ENCODE peak calls at places on chromosomes 16 and 17, in six cellular contexts. U is fibroblast of mammary gland, J is HFF-Myc, P is activated T-cell treated with anti-CD3 and anti-CD28 coated beads for 4 hours, K is hippocampal formation, C is RCC 7860. S is an unnamed sample.

GRCh38 chr17:57707892-57708291 is 37.2 kb downstream of the CCDC182 start:
- DNase-seq in J (no peak), K (no peak), C (no peak), P (no peak), U (no peak), S (no peak)

GRCh38 chr16:69606985-69607384 is 41.2 kb downstream of the NFAT5 start:
- DNase-seq in U (no peak), J (no peak), C (no peak), P (no peak), K (no peak), S (no peak)

GRCh38 chr16:53150769-53151168 is 96.0 kb downstream of the CHD9 start:
- DNase-seq in U (no peak), J (no peak), K (no peak), C (no peak), P (no peak), S (no peak)

GRCh38 chr16:5032748-5033167 is 977 bp downstream of the NAGPA start:
- DNase-seq in C (no peak), K (no peak), P (no peak), U (no peak), J (no peak), S (no peak)

GRCh38 chr16:85536411-85537330 is 76.5 kb upstream of the GSE1 start:
- DNase-seq in J (no peak), K (no peak), U (no peak), C (no peak), P (no peak), S (no peak)

GRCh38 chr16:68446941-68447675 is 1.2 kb downstream of the SMPD3 start:
- DNase-seq in K (no peak), J (no peak), C (no peak), U (no peak), P (no peak), S (no peak)

GRCh38 chr17:4043862-4044261 is 79.6 kb upstream of the ATP2A3 start:
- DNase-seq in K (no peak), C (no peak), U (no peak), J (no peak), P (peak; percentile 13), S (no peak)

GRCh38 chr16:14069818-14070217 is 1.3 kb upstream of the MRTFB start:
- DNase-seq in U (no peak), K (no peak), J (no peak), C (no peak), P (no peak), S (no peak)

GRCh38 chr17:64399071-64399766 is 8.6 kb upstream of the PECAM1 start:
- DNase-seq in P (no peak), J (no peak), K (no peak), U (no peak), C (no peak), S (peak; percentile 33)

GRCh38 chr17:76714822-76715461 is 4.2 kb upstream of the MXRA7 start:
- DNase-seq in C (no peak), K (peak; percentile 41), U (no peak), J (no peak), P (peak; percentile 81), S (no peak)

GRCh38 chr16:48511716-48512115 is 98.3 kb downstream of the N4BP1 start:
- DNase-seq in P (no peak), C (no peak), J (no peak), K (no peak), U (no peak), S (no peak)

GRCh38 chr17:20089795-20090547 is 80.8 kb downstream of the SPECC1 start:
- DNase-seq in J (no peak), P (no peak), K (no peak), C (no peak), U (no peak), S (no peak)

GRCh38 chr17:5638596-5638995 is 54.3 kb upstream of the NLRP1 start:
- DNase-seq in C (no peak), J (no peak), U (no peak), K (no peak), P (no peak), S (no peak)

GRCh38 chr16:85157372-85157771 is 45.1 kb upstream of the CIBAR2 start:
- DNase-seq in U (no peak), K (no peak), J (no peak), C (no peak), P (no peak), S (no peak)

GRCh38 chr16:55184619-55185018 is 139.4 kb upstream of the IRX6 start:
- DNase-seq in P (no peak), K (no peak), J (no peak), U (no peak), C (no peak), S (no peak)

GRCh38 chr17:70767102-70767701 is 597.9 kb downstream of the KCNJ2 start:
- DNase-seq in U (peak; percentile 44), P (no peak), J (peak; percentile 4), C (peak; percentile 37), K (no peak), S (peak; percentile 39)

GRCh38 chr17:77610980-77611641 is 347.4 kb upstream of the TNRC6C start:
- DNase-seq in U (peak; percentile 43), K (no peak), J (no peak), P (no peak), C (no peak), S (no peak)

GRCh38 chr16:69932228-69932627 is 18.9 kb upstream of the CLEC18A start:
- DNase-seq in K (no peak), C (no peak), P (no peak), U (no peak), J (no peak), S (no peak)

GRCh38 chr17:2841606-2842005 is 45.4 kb downstream of the RAP1GAP2 start:
- DNase-seq in U (peak; percentile 45), P (no peak), J (no peak), C (no peak), K (no peak), S (no peak)

GRCh38 chr16:30805056-30805369 is 18.0 kb upstream of the ZNF629 start:
- DNase-seq in C (no peak), P (no peak), K (no peak), J (no peak), U (no peak), S (no peak)

GRCh38 chr16:9176547-9177418 is 85.3 kb downstream of the HAPSTR1 start:
- DNase-seq in C (no peak), J (no peak), U (no peak), P (no peak), K (peak; percentile 71), S (no peak)

GRCh38 chr16:14111713-14112538 is 40.8 kb downstream of the MRTFB start:
- DNase-seq in C (no peak), P (no peak), U (peak; percentile 36), J (no peak), K (peak; percentile 3), S (no peak)

GRCh38 chr17:28725166-28725659 is 820 bp downstream of the TLCD1 start:
- DNase-seq in P (no peak), K (peak; percentile 10), C (peak; percentile 67), J (no peak), U (peak; percentile 76), S (peak; percentile 84)

GRCh38 chr16:68760671-68761275 is 23.7 kb downstream of the CDH1 start:
- DNase-seq in J (peak; percentile 26), P (peak; percentile 13), C (peak; percentile 66), U (peak; percentile 18), K (peak; percentile 38), S (peak; percentile 76)

GRCh38 chr17:78127888-78128615 is 503 bp downstream of the TMC6 start:
- DNase-seq in U (no peak), P (no peak), C (no peak), K (peak; percentile 62), J (no peak), S (no peak)

GRCh38 chr17:34146440-34147043 is 108.5 kb upstream of the CCL2 start:
- DNase-seq in C (peak; percentile 7), U (peak; percentile 2), P (peak; percentile 7), J (no peak), K (no peak), S (no peak)

GRCh38 chr17:42414782-42415409 is 8.2 kb downstream of the CAVIN1 start:
- DNase-seq in U (no peak), P (peak; percentile 54), J (no peak), K (no peak), C (no peak), S (no peak)

GRCh38 chr16:10494343-10495030 is 85.9 kb downstream of the EMP2 start:
- DNase-seq in K (no peak), U (no peak), C (no peak), J (no peak), P (no peak), S (no peak)

GRCh38 chr17:58204796-58205195 is 12.3 kb downstream of the EPX start:
- DNase-seq in P (no peak), U (peak; percentile 33), J (no peak), C (no peak), K (no peak), S (no peak)

GRCh38 chr16:57273826-57274225 is 10.6 kb downstream of the PLLP start:
- DNase-seq in C (no peak), P (no peak), K (no peak), U (no peak), J (no peak), S (no peak)

S was measured in amniotic epithelial cell.